ENCODE peak calls at places on chromosomes 1 and 21, in nine cellular contexts. V, G, Q, R, N, E, P, C and J are unnamed samples.

GRCh38 chr1:62466982-62467532 is 30.2 kb downstream of the USP1 start:
- DNase-seq in G (no peak), N (no peak), E (no peak), P (no peak), C (no peak), Q (no peak), V (no peak), R (no peak), J (no peak)

GRCh38 chr1:90501281-90501680 is 215.8 kb downstream of the BARHL2 start:
- DNase-seq in P (no peak), E (no peak), N (no peak), V (no peak), R (no peak), C (no peak), G (peak), Q (no peak), J (no peak)

GRCh38 chr1:115317101-115318012 is 20.7 kb downstream of the NGF start:
- DNase-seq in C (no peak), P (no peak), E (no peak), V (no peak), N (no peak), G (peak), R (no peak), Q (no peak), J (peak)

GRCh38 chr1:106344494-106344893 is 712.0 kb upstream of the PRMT6 start:
- DNase-seq in P (no peak), V (no peak), G (peak), Q (no peak), N (no peak), R (no peak), E (no peak), C (no peak), J (no peak)

GRCh38 chr1:40045182-40045581 is 4.7 kb downstream of the CAP1 start:
- DNase-seq in R (no peak), V (peak), Q (no peak), E (no peak), N (no peak), G (no peak), P (no peak), C (no peak), J (no peak)

GRCh38 chr1:81029266-81029665 is 771.5 kb upstream of the ADGRL2 start:
- DNase-seq in C (no peak), E (no peak), V (no peak), G (no peak), Q (no peak), R (no peak), P (no peak), N (no peak), J (no peak)

GRCh38 chr1:178093150-178093957 is 550 bp upstream of the RASAL2 start:
- DNase-seq in G (peak), R (peak), V (peak), Q (peak), E (peak), N (peak), P (no peak), C (peak), J (peak)

GRCh38 chr1:151980287-151981177 is 13.1 kb downstream of the S100A10 start:
- DNase-seq in R (no peak), Q (peak), V (peak), C (no peak), E (no peak), P (no peak), G (no peak), N (no peak), J (no peak)

GRCh38 chr1:234478152-234478480 is 863 bp downstream of the TARBP1 start:
- DNase-seq in E (peak), V (peak), P (peak), G (peak), N (peak), C (peak), Q (peak), R (no peak), J (peak)

GRCh38 chr1:23224721-23225648 is 7.7 kb upstream of the HTR1D start:
- DNase-seq in G (no peak), C (no peak), Q (peak), P (no peak), E (peak), N (peak), R (no peak), V (peak), J (no peak)

GRCh38 chr1:12511516-12512468 is 106.2 kb downstream of the DHRS3 start:
- DNase-seq in C (no peak), E (no peak), R (no peak), N (no peak), V (no peak), P (no peak), G (no peak), Q (no peak), J (no peak)

GRCh38 chr1:202802998-202803932 is 5.0 kb downstream of the KDM5B start:
- DNase-seq in C (peak), R (no peak), N (peak), E (peak), G (no peak), V (peak), P (no peak), Q (no peak), J (no peak)

GRCh38 chr1:65615859-65616258 is 176.8 kb upstream of the PDE4B start:
- DNase-seq in Q (no peak), G (no peak), R (no peak), C (no peak), N (no peak), P (no peak), E (no peak), V (no peak), J (no peak)

GRCh38 chr1:8560611-8561544 is 243.0 kb downstream of the SLC45A1 start:
- DNase-seq in C (peak), Q (peak), N (peak), R (peak), G (peak), E (peak), V (peak), P (no peak), J (peak)

GRCh38 chr1:100249155-100249536 is 488 bp downstream of the DBT start:
- DNase-seq in Q (peak), V (peak), E (no peak), G (no peak), P (no peak), R (no peak), C (peak), N (no peak), J (no peak)

GRCh38 chr1:244810221-244810620 is 25.2 kb upstream of the COX20 start:
- DNase-seq in N (no peak), V (no peak), G (no peak), P (no peak), R (no peak), E (no peak), C (no peak), Q (no peak), J (no peak)

GRCh38 chr1:202056644-202057334 is 46.4 kb downstream of the ELF3 start:
- DNase-seq in Q (peak), C (peak), G (peak), V (no peak), P (no peak), N (peak), E (no peak), R (no peak), J (peak)

GRCh38 chr1:181327796-181328195 is 155.5 kb upstream of the CACNA1E start:
- DNase-seq in R (no peak), E (no peak), C (no peak), G (no peak), Q (no peak), P (no peak), V (no peak), N (no peak), J (no peak)

GRCh38 chr1:65467536-65467935 is 47.1 kb downstream of the LEPR start:
- DNase-seq in V (peak), G (peak), E (no peak), N (peak), P (no peak), C (no peak), R (peak), Q (peak), J (no peak)

GRCh38 chr1:61506231-61506630 is 218.7 kb downstream of the TM2D1 start:
- DNase-seq in G (no peak), R (no peak), P (no peak), C (no peak), V (peak), Q (no peak), N (no peak), E (no peak), J (no peak)

GRCh38 chr1:113372546-113372945 is 17.8 kb upstream of the MAGI3 start:
- DNase-seq in C (no peak), P (no peak), Q (no peak), N (no peak), G (no peak), R (no peak), E (no peak), V (no peak), J (no peak)

GRCh38 chr1:110548381-110548780 is 29.4 kb upstream of the KCNA10 start:
- DNase-seq in P (no peak), E (peak), C (peak), N (peak), Q (peak), G (peak), V (peak), R (no peak), J (peak)

GRCh38 chr1:203349757-203350522 is 982 bp downstream of the FMOD start:
- DNase-seq in G (no peak), N (no peak), V (no peak), C (no peak), Q (no peak), R (no peak), E (no peak), P (no peak), J (no peak)

GRCh38 chr1:47866631-47867446 is 130.3 kb downstream of the TRABD2B start:
- DNase-seq in V (no peak), P (no peak), G (no peak), N (no peak), Q (peak), R (no peak), C (no peak), E (no peak), J (no peak)

GRCh38 chr21:25025596-25025995 is 581.7 kb downstream of the MRPL39 start:
- DNase-seq in P (no peak), R (no peak), N (no peak), Q (no peak), V (no peak), C (no peak), G (no peak), E (no peak), J (no peak)

GRCh38 chr1:169146536-169147214 is 40.2 kb downstream of the ATP1B1 start:
- DNase-seq in N (no peak), E (no peak), P (no peak), G (no peak), C (no peak), V (no peak), R (no peak), Q (peak), J (no peak)

GRCh38 chr1:174982971-174983689 is 16.6 kb upstream of the CACYBP start:
- DNase-seq in Q (peak), R (no peak), P (no peak), N (no peak), E (peak), G (peak), C (peak), V (peak), J (no peak)

GRCh38 chr1:20284625-20285024 is 6.0 kb upstream of the VWA5B1 start:
- DNase-seq in P (no peak), N (no peak), R (no peak), C (no peak), G (no peak), E (no peak), Q (no peak), V (no peak), J (no peak)

GRCh38 chr1:198669023-198669698 is 30.3 kb downstream of the PTPRC start:
- DNase-seq in E (peak), Q (peak), N (peak), P (no peak), V (peak), R (peak), C (peak), G (no peak), J (no peak)

GRCh38 chr1:119410977-119411376 is 4.0 kb upstream of the HSD3B2 start:
- DNase-seq in R (no peak), G (no peak), C (no peak), N (no peak), Q (no peak), P (no peak), E (no peak), V (peak), J (no peak)

GRCh38 chr21:46097826-46098286 is at the start of gene COL6A2:
- DNase-seq in R (no peak), Q (peak), N (peak), C (peak), E (peak), V (peak), G (no peak), P (no peak), J (no peak)

GRCh38 chr1:75131593-75132420 is 2.4 kb upstream of the LHX8 start:
- DNase-seq in E (no peak), R (no peak), C (no peak), V (no peak), P (no peak), G (no peak), N (no peak), Q (no peak), J (no peak)

GRCh38 chr1:11458811-11459275 is 20.1 kb upstream of the DISP3 start:
- DNase-seq in Q (no peak), P (no peak), G (no peak), N (no peak), R (no peak), C (no peak), E (no peak), V (no peak), J (no peak)

GRCh38 chr1:15803380-15803779 is 4.1 kb downstream of the UQCRHL start:
- DNase-seq in C (peak), E (peak), V (peak), R (no peak), N (no peak), P (no peak), G (peak), Q (no peak), J (no peak)

GRCh38 chr1:172460901-172461315 is 17.0 kb upstream of the PIGC start:
- DNase-seq in E (no peak), C (no peak), R (no peak), V (no peak), G (no peak), N (no peak), Q (no peak), P (no peak), J (no peak)

GRCh38 chr1:23615852-23616251 is 56.6 kb upstream of the ID3 start:
- DNase-seq in N (no peak), Q (no peak), C (no peak), V (no peak), R (no peak), G (no peak), P (no peak), E (no peak), J (no peak)

GRCh38 chr1:109763646-109764415 is at the start of gene EPS8L3:
- DNase-seq in E (no peak), R (no peak), Q (no peak), P (no peak), G (no peak), N (no peak), V (no peak), C (no peak), J (no peak)

GRCh38 chr1:203985676-203986075 is 87.2 kb upstream of the SOX13 start:
- DNase-seq in P (no peak), C (no peak), Q (no peak), G (no peak), N (no peak), V (no peak), R (no peak), E (no peak), J (no peak)

GRCh38 chr1:234533034-234533571 is 54.1 kb upstream of the TARBP1 start:
- DNase-seq in R (peak), N (no peak), V (peak), P (no peak), Q (peak), E (no peak), G (no peak), C (no peak), J (no peak)